ENCODE peak calls at places on chromosomes 16 and 17, in eight cellular contexts. X is AG10803, M is HCT116, B is astrocyte of the spinal cord, D is GM23338, A is adrenal gland, F is GM12878, Z is AG04450. R is an unnamed sample.
A peak's percentile ranks its signal among the peaks of the same experiment; 100 is the strongest.

GRCh38 chr17:75518983-75519540 is 2.7 kb downstream of the TSEN54 start:
- DNase-seq in D (peak; percentile 68), F (no peak), B (no peak), M (no peak), X (no peak), A (no peak), Z (no peak), R (no peak)

GRCh38 chr16:89922477-89922883 is 662 bp upstream of the TUBB3 start:
- DNase-seq in F (no peak), B (peak; percentile 97), Z (peak; percentile 72), A (peak; percentile 99), X (peak; percentile 90), M (peak; percentile 82), D (peak; percentile 71), R (peak; percentile 90)

GRCh38 chr17:17751489-17751995 is 70.3 kb downstream of the RAI1 start:
- DNase-seq in A (no peak), Z (no peak), M (no peak), F (no peak), B (no peak), X (no peak), D (no peak), R (no peak)

GRCh38 chr17:3827124-3827773 is 18.8 kb downstream of the NCBP3 start:
- DNase-seq in X (peak; percentile 67), B (peak; percentile 77), M (peak; percentile 58), A (peak; percentile 75), F (no peak), D (peak; percentile 90), Z (no peak), R (peak; percentile 84)

GRCh38 chr16:20385844-20386832 is 18.4 kb downstream of the PDILT start:
- DNase-seq in D (peak; percentile 81), A (peak; percentile 76), F (no peak), B (peak; percentile 8), M (peak; percentile 35), Z (peak; percentile 6), X (peak; percentile 34), R (peak; percentile 62)

GRCh38 chr17:13520899-13521572 is 80.7 kb downstream of the HS3ST3A1 start:
- DNase-seq in X (peak; percentile 97), A (no peak), Z (peak; percentile 73), D (no peak), M (no peak), F (peak; percentile 13), B (peak; percentile 96), R (peak; percentile 59)

GRCh38 chr17:55820675-55821074 is 69.8 kb downstream of the PCTP start:
- DNase-seq in B (no peak), D (no peak), M (no peak), F (no peak), Z (no peak), A (no peak), X (no peak), R (no peak)

GRCh38 chr17:19579867-19580565 is 46.4 kb downstream of the SLC47A1 start:
- DNase-seq in X (no peak), M (no peak), Z (no peak), B (no peak), F (no peak), A (peak; percentile 51), D (peak; percentile 66), R (peak; percentile 10)

GRCh38 chr17:43530303-43531081 is 15.6 kb downstream of the ETV4 start:
- DNase-seq in F (no peak), X (peak; percentile 72), D (peak; percentile 100), M (peak; percentile 37), A (peak; percentile 84), Z (peak; percentile 90), B (peak; percentile 97), R (peak; percentile 92)

GRCh38 chr17:70906808-70907207 is 737.5 kb downstream of the KCNJ2 start:
- DNase-seq in A (no peak), B (peak; percentile 77), Z (no peak), F (no peak), M (no peak), D (peak; percentile 12), X (peak; percentile 61), R (peak; percentile 93)

GRCh38 chr17:77501101-77501566 is 360.4 kb downstream of the SEC14L1 start:
- DNase-seq in Z (no peak), D (peak; percentile 86), F (no peak), B (no peak), A (no peak), M (no peak), X (no peak), R (peak; percentile 34)

GRCh38 chr17:78704594-78704993 is 77.5 kb downstream of the CYTH1 start:
- DNase-seq in B (no peak), F (no peak), A (no peak), M (no peak), Z (no peak), D (no peak), X (no peak), R (no peak)

GRCh38 chr16:68432701-68433100 is 15.6 kb downstream of the SMPD3 start:
- DNase-seq in X (no peak), Z (no peak), A (no peak), B (no peak), D (no peak), F (no peak), M (no peak), R (no peak)

GRCh38 chr17:80141463-80142165 is 5.3 kb downstream of the EIF4A3 start:
- DNase-seq in Z (no peak), F (no peak), D (no peak), X (no peak), M (no peak), A (no peak), B (no peak), R (no peak)

GRCh38 chr16:51994597-51994996 is 552.3 kb downstream of the TOX3 start:
- DNase-seq in M (no peak), Z (no peak), A (peak; percentile 47), X (peak; percentile 5), D (no peak), F (no peak), B (no peak), R (no peak)

GRCh38 chr17:22467720-22468119 is 775.4 kb downstream of the KCNJ18 start:
- DNase-seq in D (no peak), X (no peak), Z (no peak), M (no peak), A (no peak), B (no peak), F (no peak), R (no peak)

GRCh38 chr17:69030145-69030544 is 30.6 kb downstream of the ABCA9 start:
- DNase-seq in B (no peak), F (no peak), Z (no peak), A (no peak), M (no peak), X (peak; percentile 2), D (no peak), R (peak; percentile 13)

GRCh38 chr17:40526668-40527067 is 25.2 kb upstream of the TNS4 start:
- DNase-seq in B (no peak), M (no peak), F (no peak), X (peak; percentile 87), Z (no peak), A (no peak), D (no peak), R (no peak)

GRCh38 chr17:81128774-81129173 is 36.5 kb upstream of the PVALEF start:
- DNase-seq in A (no peak), Z (no peak), F (no peak), B (no peak), M (no peak), X (no peak), D (no peak), R (no peak)

GRCh38 chr16:82657239-82657638 is 30.5 kb downstream of the CDH13 start:
- DNase-seq in B (peak; percentile 56), A (no peak), M (no peak), F (no peak), Z (no peak), X (peak; percentile 81), D (no peak), R (peak; percentile 66)

GRCh38 chr17:13230908-13231307 is 213.1 kb upstream of the ELAC2 start:
- DNase-seq in Z (no peak), M (no peak), F (no peak), A (no peak), X (no peak), D (peak; percentile 12), B (no peak), R (no peak)

GRCh38 chr17:81831563-81831956 is 1.5 kb downstream of the MCRIP1 start:
- DNase-seq in B (no peak), X (no peak), M (no peak), D (no peak), A (no peak), Z (no peak), F (no peak), R (no peak)

GRCh38 chr16:28321700-28322411 is 29.5 kb downstream of the SBK1 start:
- DNase-seq in X (peak; percentile 7), F (no peak), B (peak; percentile 5), M (peak; percentile 12), D (peak; percentile 84), A (peak; percentile 42), Z (no peak), R (peak; percentile 28)

GRCh38 chr17:36647598-36647997 is 46.2 kb downstream of the MRM1 start:
- DNase-seq in F (no peak), Z (no peak), X (no peak), B (no peak), M (no peak), D (peak; percentile 74), A (no peak), R (no peak)
- TF ChIP-seq CTCF in F (no peak), Z (peak; percentile 2), X (no peak), B (no peak), M (peak; percentile 25), D (peak; percentile 71), A (no peak), R (no peak)

DNA sequence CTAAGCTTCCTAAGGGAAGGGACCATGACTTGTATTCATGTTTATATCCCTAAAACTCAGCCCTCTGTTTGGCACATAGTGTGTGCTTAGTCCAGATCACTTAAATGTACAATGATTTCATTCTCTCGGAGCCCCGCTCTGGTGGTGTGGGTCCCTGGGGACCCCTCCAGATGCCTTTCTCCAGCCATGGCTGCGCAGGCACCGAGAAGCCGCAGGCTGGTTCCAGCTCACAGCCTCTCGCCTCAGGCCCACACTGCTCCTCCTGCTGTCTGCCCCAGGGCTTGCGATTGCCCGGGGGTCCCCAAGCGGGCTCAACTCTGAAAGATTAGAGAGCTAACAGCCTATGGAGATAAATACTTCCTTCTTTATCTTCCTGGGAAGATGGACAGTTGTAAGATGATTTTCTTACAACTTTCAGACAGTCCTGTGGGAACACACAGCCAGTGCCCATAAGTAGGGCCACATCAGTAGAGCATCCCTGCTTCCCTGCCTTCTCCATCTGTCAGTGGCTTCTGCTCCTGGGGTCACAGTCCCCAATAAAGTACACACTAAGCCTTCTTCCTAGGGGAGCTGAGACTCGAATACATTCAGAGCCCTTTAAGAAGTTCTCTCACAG is 66.2 kb downstream of the CENPV start:
- DNase-seq in X (no peak), D (peak; percentile 34), F (peak; percentile 51), M (no peak), A (peak; percentile 30), Z (no peak), B (no peak), R (peak; percentile 49)
- TF ChIP-seq CTCF in X (no peak), D (peak; percentile 35), F (peak; percentile 26), M (peak; percentile 45), A (no peak), Z (peak; percentile 26), B (peak; percentile 36), R (peak; percentile 31)

GRCh38 chr17:2068101-2068518 is 13.2 kb downstream of the HIC1 start:
- DNase-seq in A (no peak), F (no peak), D (no peak), M (no peak), X (peak; percentile 96), Z (no peak), B (peak; percentile 92), R (peak; percentile 67)
- TF ChIP-seq CTCF in A (no peak), F (no peak), D (no peak), M (no peak), X (peak; percentile 49), Z (peak; percentile 40), B (peak; percentile 26), R (peak; percentile 3)

GRCh38 chr16:27223226-27223610 is 19.9 kb downstream of the KDM8 start:
- DNase-seq in F (no peak), X (no peak), D (no peak), M (no peak), B (no peak), Z (no peak), A (no peak), R (no peak)
- TF ChIP-seq CTCF in F (no peak), X (no peak), D (peak; percentile 41), M (no peak), B (no peak), Z (no peak), A (no peak), R (peak; percentile 0)

R was measured in fibroblast of pulmonary artery.